ENCODE peak calls at places on chromosomes 12 and 14, in five cellular contexts. N is GM19239, T is stromal cell of bone marrow, K is dorsolateral prefrontal cortex, P is caudate nucleus. G is an unnamed sample.

GRCh38 chr12:129073157-129073915 is 220.1 kb downstream of the GLT1D1 start:
- DNase-seq in N (no peak), T (no peak), K (no peak), P (no peak), G (no peak)

GRCh38 chr14:104345316-104346111 is 207.1 kb downstream of the KIF26A start:
- DNase-seq in N (no peak), T (no peak), K (peak), P (no peak), G (no peak)

GRCh38 chr12:19138551-19139344 is 9.2 kb downstream of the PLEKHA5 start:
- DNase-seq in N (no peak), T (no peak), K (no peak), P (no peak), G (no peak)

GRCh38 chr14:69959136-69959535 is 79.9 kb downstream of the SMOC1 start:
- DNase-seq in N (no peak), T (no peak), K (no peak), P (no peak), G (no peak)

GRCh38 chr14:34797747-34798583 is 77.2 kb downstream of the BAZ1A start:
- DNase-seq in N (no peak), T (no peak), K (no peak), P (no peak), G (no peak)

GRCh38 chr12:89880695-89881350 is 172.2 kb upstream of the ATP2B1 start:
- DNase-seq in N (peak), T (no peak), K (no peak), P (no peak), G (peak)

GRCh38 chr12:55619352-55620138 is 17.1 kb upstream of the OR10P1 start:
- DNase-seq in N (peak), T (peak), K (no peak), P (no peak), G (no peak)

GRCh38 chr12:92034858-92035401 is 110.7 kb downstream of the BTG1 start:
- DNase-seq in N (peak), T (no peak), K (peak), P (peak), G (no peak)

GRCh38 chr14:68952544-68953535 is 26.3 kb downstream of the ACTN1 start:
- DNase-seq in N (no peak), T (peak), K (no peak), P (no peak), G (no peak)

GRCh38 chr12:15883536-15883935 is 1.3 kb downstream of the STRAP start:
- DNase-seq in N (no peak), T (no peak), K (no peak), P (no peak), G (no peak)